ENCODE peak calls at places on chromosome X, in six cellular contexts. One of them, this sample, is unnamed.

GRCh38 chrX:48772602-48773001 is 11.1 kb downstream of the GLOD5 start:
- DNase-seq in AG04450: no peak
- DNase-seq in T-helper 17 cell: no peak
- DNase-seq in activated T-helper 1 cell treated with Interleukin-2 at 50 U/mL for 16 hours: no peak
- DNase-seq in GM19239: no peak
- DNase-seq in upper lobe of right lung: no peak
- DNase-seq in this sample: no peak

GRCh38 chrX:67555578-67556203 is 11.9 kb downstream of the AR start:
- DNase-seq in AG04450: no peak
- DNase-seq in activated T-helper 1 cell treated with Interleukin-2 at 50 U/mL for 16 hours: no peak
- DNase-seq in T-helper 17 cell: no peak
- DNase-seq in upper lobe of right lung: no peak
- DNase-seq in GM19239: no peak
- DNase-seq in this sample: peak

GRCh38 chrX:106780664-106781377 is 21.7 kb upstream of the TBC1D8B start:
- DNase-seq in GM19239: no peak
- DNase-seq in activated T-helper 1 cell treated with Interleukin-2 at 50 U/mL for 16 hours: no peak
- DNase-seq in upper lobe of right lung: no peak
- DNase-seq in T-helper 17 cell: no peak
- DNase-seq in AG04450: no peak
- DNase-seq in this sample: no peak

GRCh38 chrX:39816871-39817731 is 280.7 kb downstream of the BCOR start:
- DNase-seq in activated T-helper 1 cell treated with Interleukin-2 at 50 U/mL for 16 hours: no peak
- DNase-seq in GM19239: no peak
- DNase-seq in AG04450: no peak
- DNase-seq in T-helper 17 cell: no peak
- DNase-seq in upper lobe of right lung: no peak
- DNase-seq in this sample: no peak

GRCh38 chrX:68504237-68504636 is 5.4 kb downstream of the YIPF6 start:
- DNase-seq in activated T-helper 1 cell treated with Interleukin-2 at 50 U/mL for 16 hours: no peak
- DNase-seq in T-helper 17 cell: no peak
- DNase-seq in upper lobe of right lung: no peak
- DNase-seq in AG04450: peak
- DNase-seq in GM19239: no peak
- DNase-seq in this sample: no peak

GRCh38 chrX:150958177-150958576 is 25.0 kb upstream of the HMGB3 start:
- DNase-seq in AG04450: no peak
- DNase-seq in T-helper 17 cell: no peak
- DNase-seq in activated T-helper 1 cell treated with Interleukin-2 at 50 U/mL for 16 hours: no peak
- DNase-seq in upper lobe of right lung: no peak
- DNase-seq in GM19239: no peak
- DNase-seq in this sample: no peak

GRCh38 chrX:31931225-31931624 is 859.4 kb upstream of the FTHL17 start:
- DNase-seq in AG04450: no peak
- DNase-seq in upper lobe of right lung: no peak
- DNase-seq in activated T-helper 1 cell treated with Interleukin-2 at 50 U/mL for 16 hours: no peak
- DNase-seq in GM19239: no peak
- DNase-seq in T-helper 17 cell: no peak
- DNase-seq in this sample: no peak

GRCh38 chrX:139156356-139156755 is 374.2 kb upstream of the F9 start:
- DNase-seq in T-helper 17 cell: no peak
- DNase-seq in activated T-helper 1 cell treated with Interleukin-2 at 50 U/mL for 16 hours: no peak
- DNase-seq in upper lobe of right lung: no peak
- DNase-seq in AG04450: no peak
- DNase-seq in GM19239: no peak
- DNase-seq in this sample: no peak

GRCh38 chrX:119729408-119730201 is 28.8 kb upstream of the SOWAHD start:
- DNase-seq in AG04450: peak
- DNase-seq in T-helper 17 cell: peak
- DNase-seq in upper lobe of right lung: peak
- DNase-seq in activated T-helper 1 cell treated with Interleukin-2 at 50 U/mL for 16 hours: peak
- DNase-seq in GM19239: peak
- DNase-seq in this sample: peak

GRCh38 chrX:1686642-1687041 is 71.8 kb downstream of the ASMT start:
- DNase-seq in GM19239: no peak
- DNase-seq in upper lobe of right lung: no peak
- DNase-seq in activated T-helper 1 cell treated with Interleukin-2 at 50 U/mL for 16 hours: no peak
- DNase-seq in AG04450: no peak
- DNase-seq in T-helper 17 cell: no peak
- DNase-seq in this sample: no peak

GRCh38 chrX:151776936-151777335 is 42.4 kb downstream of the CNGA2 start:
- DNase-seq in T-helper 17 cell: no peak
- DNase-seq in AG04450: no peak
- DNase-seq in GM19239: no peak
- DNase-seq in activated T-helper 1 cell treated with Interleukin-2 at 50 U/mL for 16 hours: no peak
- DNase-seq in upper lobe of right lung: no peak
- DNase-seq in this sample: no peak

GRCh38 chrX:96619588-96619987 is 65.1 kb upstream of the DIAPH2 start:
- DNase-seq in AG04450: no peak
- DNase-seq in T-helper 17 cell: no peak
- DNase-seq in upper lobe of right lung: no peak
- DNase-seq in activated T-helper 1 cell treated with Interleukin-2 at 50 U/mL for 16 hours: no peak
- DNase-seq in GM19239: no peak
- DNase-seq in this sample: no peak

GRCh38 chrX:110852180-110852579 is 56.6 kb upstream of the CHRDL1 start:
- DNase-seq in GM19239: no peak
- DNase-seq in activated T-helper 1 cell treated with Interleukin-2 at 50 U/mL for 16 hours: no peak
- DNase-seq in upper lobe of right lung: no peak
- DNase-seq in T-helper 17 cell: no peak
- DNase-seq in AG04450: no peak
- DNase-seq in this sample: peak

GRCh38 chrX:46812445-46812844 is 24.4 kb upstream of the RP2 start:
- DNase-seq in T-helper 17 cell: no peak
- DNase-seq in upper lobe of right lung: no peak
- DNase-seq in activated T-helper 1 cell treated with Interleukin-2 at 50 U/mL for 16 hours: no peak
- DNase-seq in AG04450: no peak
- DNase-seq in GM19239: no peak
- DNase-seq in this sample: no peak

This sample was measured in GM10248.